ENCODE peak calls at places on chromosome 16, in six cellular contexts. K, W, N, Y, L and D are unnamed samples.

GRCh38 chr16:55142405-55142804 is 181.6 kb upstream of the IRX6 start:
- DNase-seq in K (no peak), W (no peak), Y (no peak), L (no peak), N (no peak), D (no peak)

GRCh38 chr16:78210305-78210704 is 110.9 kb downstream of the WWOX start:
- DNase-seq in K (peak; percentile 12), W (peak; percentile 23), N (no peak), L (peak; percentile 29), Y (no peak), D (no peak)

GRCh38 chr16:56911771-56912541 is 20.0 kb upstream of the HERPUD1 start:
- DNase-seq in L (peak; percentile 65), K (no peak), N (peak; percentile 78), Y (peak; percentile 31), W (no peak), D (no peak)

GRCh38 chr16:81170824-81171223 is 67.7 kb upstream of the BCO1 start:
- DNase-seq in K (no peak), Y (no peak), L (no peak), N (no peak), W (no peak), D (no peak)

GRCh38 chr16:57722651-57723050 is 12.9 kb upstream of the KATNB1 start:
- DNase-seq in W (no peak), N (no peak), K (no peak), L (no peak), Y (no peak), D (no peak)

GRCh38 chr16:56606688-56607618 is 1.4 kb upstream of the MT2A start:
- DNase-seq in L (peak; percentile 100), Y (peak; percentile 61), N (peak; percentile 99), K (peak; percentile 97), W (peak; percentile 91), D (peak; percentile 93)

GRCh38 chr16:86789621-86790051 is 211.3 kb downstream of the FOXL1 start:
- DNase-seq in W (no peak), N (peak; percentile 53), Y (no peak), L (peak; percentile 43), K (peak; percentile 17), D (no peak)

GRCh38 chr16:27425961-27426360 is 24.0 kb downstream of the IL21R start:
- DNase-seq in W (no peak), L (no peak), N (no peak), K (no peak), Y (no peak), D (no peak)

GRCh38 chr16:11404608-11405007 is 59.3 kb downstream of the RMI2 start:
- DNase-seq in N (no peak), Y (no peak), K (no peak), W (no peak), L (no peak), D (no peak)

GRCh38 chr16:5024632-5025031 is 9.1 kb downstream of the NAGPA start:
- DNase-seq in Y (no peak), L (no peak), W (peak; percentile 75), N (no peak), K (peak; percentile 8), D (no peak)

GRCh38 chr16:57799619-57800212 is 2.6 kb downstream of the KIFC3 start:
- DNase-seq in K (no peak), L (no peak), N (no peak), W (no peak), Y (no peak), D (no peak)

GRCh38 chr16:70686376-70687171 is 721 bp upstream of the MTSS2 start:
- DNase-seq in W (no peak), K (no peak), L (no peak), Y (no peak), N (no peak), D (no peak)

GRCh38 chr16:27246439-27246838 is 22.1 kb downstream of the NSMCE1 start:
- DNase-seq in W (no peak), L (no peak), Y (no peak), K (no peak), N (no peak), D (no peak)

GRCh38 chr16:11370084-11370931 is 25.0 kb downstream of the RMI2 start:
- DNase-seq in W (no peak), K (no peak), L (no peak), Y (no peak), N (peak; percentile 11), D (no peak)

GRCh38 chr16:15653227-15653626 is 3.2 kb downstream of the NDE1 start:
- DNase-seq in W (no peak), L (peak; percentile 97), Y (no peak), N (peak; percentile 87), K (peak; percentile 74), D (peak; percentile 49)

GRCh38 chr16:16022683-16023064 is 73.3 kb downstream of the ABCC1 start:
- DNase-seq in L (no peak), K (no peak), N (no peak), Y (no peak), W (no peak), D (no peak)

GRCh38 chr16:14628806-14629611 is 1.1 kb downstream of the PARN start:
- DNase-seq in W (no peak), K (no peak), Y (no peak), N (no peak), L (no peak), D (no peak)

GRCh38 chr16:67311607-67312449 is 14.7 kb downstream of the KCTD19 start:
- DNase-seq in L (peak; percentile 100), N (peak; percentile 99), W (peak; percentile 94), Y (no peak), K (peak; percentile 99), D (peak; percentile 98)

GRCh38 chr16:50067290-50067853 is 1.6 kb downstream of the HEATR3 start:
- DNase-seq in K (peak; percentile 66), Y (no peak), N (peak; percentile 69), L (peak; percentile 74), W (peak; percentile 45), D (peak; percentile 38)

GRCh38 chr16:67169011-67169451 is 1.3 kb upstream of the NOL3 start:
- DNase-seq in Y (no peak), K (no peak), W (no peak), L (no peak), N (no peak), D (no peak)

GRCh38 chr16:70684146-70685060 is 1.4 kb downstream of the MTSS2 start:
- DNase-seq in N (no peak), L (no peak), W (no peak), Y (peak; percentile 34), K (no peak), D (no peak)

GRCh38 chr16:57977418-57978069 is 6.6 kb upstream of the CNGB1 start:
- DNase-seq in Y (no peak), K (no peak), W (peak; percentile 61), L (no peak), N (no peak), D (no peak)

GRCh38 chr16:52068447-52069074 is 478.4 kb downstream of the TOX3 start:
- DNase-seq in L (peak; percentile 10), N (peak; percentile 25), K (peak; percentile 6), W (peak; percentile 39), Y (no peak), D (no peak)

GRCh38 chr16:84198401-84198800 is 7.4 kb downstream of the ADAD2 start:
- DNase-seq in L (peak; percentile 59), W (no peak), K (peak; percentile 62), Y (no peak), N (peak; percentile 47), D (no peak)

GRCh38 chr16:86611517-86611840 is 33.1 kb downstream of the FOXL1 start:
- DNase-seq in K (peak; percentile 63), N (peak; percentile 64), W (no peak), Y (peak; percentile 36), L (peak; percentile 90), D (no peak)

GRCh38 chr16:23848958-23849357 is 13.2 kb downstream of the PRKCB start:
- DNase-seq in K (no peak), N (no peak), L (no peak), W (no peak), Y (no peak), D (no peak)

GRCh38 chr16:71626858-71627213 is 852 bp downstream of the MARVELD3 start:
- DNase-seq in W (no peak), N (no peak), K (no peak), L (no peak), Y (no peak), D (no peak)

GRCh38 chr16:57143125-57143965 is 42.5 kb downstream of the PSME3IP1 start:
- DNase-seq in L (no peak), N (no peak), K (no peak), Y (no peak), W (no peak), D (no peak)

GRCh38 chr16:89557230-89557935 is 3.1 kb upstream of the RPL13 start:
- DNase-seq in N (peak; percentile 61), K (peak; percentile 77), Y (peak; percentile 85), L (peak; percentile 80), W (peak; percentile 86), D (peak; percentile 31)
- TF ChIP-seq CTCF in N (peak; percentile 73), K (peak; percentile 92), Y (peak; percentile 81), L (peak; percentile 82), W (peak; percentile 77), D (peak; percentile 95)

GRCh38 chr16:85552980-85553435 is 60.1 kb upstream of the GSE1 start:
- DNase-seq in L (no peak), W (no peak), N (no peak), Y (no peak), K (no peak), D (no peak)
- H3K4me3 ChIP-seq in L (peak overlapping the region; percentile 93), W (peak overlapping the region; percentile 71), N (peak overlapping the region; percentile 78), Y (peak overlapping the region; percentile 70), K (peak overlapping the region; percentile 15), D (peak overlapping the region; percentile 59)

DNA sequence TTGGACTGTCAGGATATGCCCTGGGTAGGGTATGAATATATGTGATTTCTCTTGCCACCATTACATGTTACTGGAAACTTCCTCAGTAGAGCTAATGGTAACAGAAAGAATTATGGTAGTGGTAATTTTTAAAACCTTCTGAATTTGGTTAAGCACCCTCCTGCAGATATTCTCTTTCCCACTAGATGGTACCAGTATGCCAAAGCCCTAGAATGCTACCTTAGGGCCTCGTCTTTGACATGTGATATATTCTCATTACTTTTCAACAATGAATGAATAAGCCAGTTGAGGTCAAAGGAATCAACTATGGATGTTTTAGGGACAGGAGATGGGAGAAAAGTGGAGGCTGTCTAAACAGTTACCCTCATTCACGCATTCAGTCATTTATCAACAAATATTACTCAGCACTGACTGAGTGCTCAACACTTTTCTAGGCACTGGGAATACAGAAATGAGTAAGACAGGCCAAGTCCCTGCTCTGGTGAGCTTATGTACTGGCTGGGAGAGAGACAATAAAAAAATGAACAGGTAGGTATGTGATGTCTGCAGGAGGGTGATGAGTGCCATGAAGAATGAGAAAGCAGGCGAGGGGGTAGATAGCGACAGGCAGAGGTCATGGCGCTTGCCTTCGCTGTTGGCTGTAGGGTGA is 14.7 kb downstream of the CDH13 start:
- DNase-seq in L (peak; percentile 57), Y (no peak), W (no peak), N (peak; percentile 48), K (peak; percentile 38), D (no peak)
- TF ChIP-seq CTCF in L (peak; percentile 61), Y (peak; percentile 47), W (no peak), N (peak; percentile 71), K (peak; percentile 50), D (peak; percentile 47)

GRCh38 chr16:1343428-1344242 is 8.0 kb downstream of the TSR3 start:
- DNase-seq in W (no peak), Y (no peak), N (no peak), K (no peak), L (no peak), D (no peak)

GRCh38 chr16:1340730-1341494 is 7.5 kb downstream of the BAIAP3 start:
- DNase-seq in K (no peak), N (no peak), Y (peak; percentile 13), W (no peak), L (no peak), D (no peak)

GRCh38 chr16:1341495-1342388 is 8.3 kb downstream of the BAIAP3 start:
- DNase-seq in K (no peak), L (no peak), W (no peak), N (no peak), Y (no peak), D (no peak)

GRCh38 chr16:1344499-1344898 is 7.2 kb downstream of the TSR3 start:
- DNase-seq in Y (no peak), K (no peak), L (no peak), N (no peak), W (no peak), D (no peak)

GRCh38 chr16:1342526-1343427 is 8.9 kb downstream of the TSR3 start:
- DNase-seq in W (peak; percentile 99), N (peak; percentile 58), Y (peak; percentile 89), L (peak; percentile 82), K (peak; percentile 82), D (peak; percentile 13)
- H3K4me3 ChIP-seq in W (peak overlapping the region; percentile 20), N (no peak overlapping the region), Y (peak overlapping the region; percentile 30), L (no peak overlapping the region), K (no peak overlapping the region), D (no peak overlapping the region)